ENCODE peak calls at places on chromosomes 11 and 22, in seven cellular contexts. One of them, this sample, is unnamed. For H3K4me1, the result is how much of the 10 kb centered on the place peaks cover.

GRCh38 chr11:130114281-130114680 is 44.6 kb downstream of the APLP2 start:
- DNase-seq in esophagus muscularis mucosa: no peak
- DNase-seq in Caco-2: no peak
- DNase-seq in GM23338: no peak
- DNase-seq in upper lobe of right lung: no peak
- DNase-seq in mammary epithelial cell: no peak
- DNase-seq in stomach: no peak
- DNase-seq in this sample: no peak

GRCh38 chr11:69873166-69874077 is 54.2 kb upstream of the FGF3 start:
- DNase-seq in esophagus muscularis mucosa: no peak
- DNase-seq in mammary epithelial cell: no peak
- DNase-seq in upper lobe of right lung: peak
- DNase-seq in GM23338: no peak
- DNase-seq in Caco-2: peak
- DNase-seq in stomach: peak
- DNase-seq in this sample: no peak

GRCh38 chr11:128868851-128869671 is 2.0 kb upstream of the KCNJ1 start:
- DNase-seq in stomach: no peak
- DNase-seq in upper lobe of right lung: no peak
- DNase-seq in Caco-2: no peak
- DNase-seq in GM23338: no peak
- DNase-seq in esophagus muscularis mucosa: no peak
- DNase-seq in mammary epithelial cell: no peak
- DNase-seq in this sample: no peak

GRCh38 chr22:18954333-18954732 is 18.2 kb upstream of the PRODH start:
- DNase-seq in upper lobe of right lung: peak
- DNase-seq in esophagus muscularis mucosa: no peak
- DNase-seq in Caco-2: peak
- DNase-seq in stomach: peak
- DNase-seq in mammary epithelial cell: peak
- DNase-seq in GM23338: peak
- DNase-seq in this sample: peak

GRCh38 chr11:20253796-20254195 is 93.5 kb upstream of the DBX1 start:
- DNase-seq in stomach: no peak
- DNase-seq in Caco-2: no peak
- DNase-seq in GM23338: no peak
- DNase-seq in esophagus muscularis mucosa: no peak
- DNase-seq in mammary epithelial cell: no peak
- DNase-seq in upper lobe of right lung: no peak
- DNase-seq in this sample: no peak

GRCh38 chr11:74520316-74520715 is 26.8 kb upstream of the LIPT2 start:
- DNase-seq in upper lobe of right lung: no peak
- DNase-seq in GM23338: no peak
- DNase-seq in Caco-2: no peak
- DNase-seq in stomach: no peak
- DNase-seq in mammary epithelial cell: no peak
- DNase-seq in esophagus muscularis mucosa: no peak
- DNase-seq in this sample: no peak

GRCh38 chr11:68931911-68932310 is 28.2 kb downstream of the IGHMBP2 start:
- DNase-seq in mammary epithelial cell: no peak
- DNase-seq in esophagus muscularis mucosa: no peak
- DNase-seq in GM23338: no peak
- DNase-seq in stomach: no peak
- DNase-seq in upper lobe of right lung: no peak
- DNase-seq in Caco-2: no peak
- DNase-seq in this sample: no peak

GRCh38 chr11:12989428-12990242 is 19.5 kb upstream of the RASSF10 start:
- DNase-seq in mammary epithelial cell: peak
- DNase-seq in esophagus muscularis mucosa: no peak
- DNase-seq in upper lobe of right lung: no peak
- DNase-seq in Caco-2: no peak
- DNase-seq in stomach: no peak
- DNase-seq in GM23338: no peak
- DNase-seq in this sample: no peak

GRCh38 chr11:94295534-94295933 is 8.8 kb upstream of the IZUMO1R start:
- DNase-seq in stomach: no peak
- DNase-seq in upper lobe of right lung: no peak
- DNase-seq in esophagus muscularis mucosa: no peak
- DNase-seq in GM23338: no peak
- DNase-seq in mammary epithelial cell: peak
- DNase-seq in Caco-2: no peak
- DNase-seq in this sample: no peak

GRCh38 chr11:92480519-92480918 is 255.9 kb downstream of the FAT3 start:
- DNase-seq in mammary epithelial cell: no peak
- DNase-seq in upper lobe of right lung: no peak
- DNase-seq in Caco-2: no peak
- DNase-seq in esophagus muscularis mucosa: no peak
- DNase-seq in stomach: no peak
- DNase-seq in GM23338: no peak
- DNase-seq in this sample: no peak

GRCh38 chr22:46031965-46032851 is 55.2 kb upstream of the WNT7B start:
- DNase-seq in GM23338: no peak
- DNase-seq in mammary epithelial cell: no peak
- DNase-seq in Caco-2: peak
- DNase-seq in stomach: no peak
- DNase-seq in esophagus muscularis mucosa: no peak
- DNase-seq in upper lobe of right lung: peak
- DNase-seq in this sample: peak

GRCh38 chr11:125128450-125128849 is 17.0 kb upstream of the TMEM218 start:
- DNase-seq in mammary epithelial cell: peak
- DNase-seq in Caco-2: no peak
- DNase-seq in stomach: no peak
- DNase-seq in upper lobe of right lung: no peak
- DNase-seq in esophagus muscularis mucosa: no peak
- DNase-seq in GM23338: no peak
- DNase-seq in this sample: no peak

GRCh38 chr11:57214494-57214893 is 22.6 kb downstream of the APLNR start:
- DNase-seq in Caco-2: no peak
- DNase-seq in mammary epithelial cell: peak
- DNase-seq in esophagus muscularis mucosa: no peak
- DNase-seq in GM23338: no peak
- DNase-seq in upper lobe of right lung: no peak
- DNase-seq in stomach: no peak
- DNase-seq in this sample: no peak

GRCh38 chr11:62921201-62921572 is at the start of gene CHRM1:
- DNase-seq in mammary epithelial cell: no peak
- DNase-seq in GM23338: no peak
- DNase-seq in esophagus muscularis mucosa: no peak
- DNase-seq in Caco-2: no peak
- DNase-seq in upper lobe of right lung: no peak
- DNase-seq in stomach: peak
- DNase-seq in this sample: no peak

GRCh38 chr11:125446279-125446678 is 49.8 kb downstream of the FEZ1 start:
- DNase-seq in Caco-2: peak
- DNase-seq in upper lobe of right lung: no peak
- DNase-seq in stomach: no peak
- DNase-seq in GM23338: no peak
- DNase-seq in mammary epithelial cell: no peak
- DNase-seq in esophagus muscularis mucosa: no peak
- DNase-seq in this sample: no peak

GRCh38 chr22:24319451-24319850 is 48.8 kb downstream of the SPECC1L start:
- DNase-seq in upper lobe of right lung: no peak
- DNase-seq in stomach: no peak
- DNase-seq in mammary epithelial cell: no peak
- DNase-seq in GM23338: no peak
- DNase-seq in Caco-2: no peak
- DNase-seq in esophagus muscularis mucosa: no peak
- DNase-seq in this sample: no peak

GRCh38 chr11:1546536-1547466 is 25.3 kb downstream of the DUSP8 start:
- DNase-seq in mammary epithelial cell: peak
- DNase-seq in esophagus muscularis mucosa: no peak
- DNase-seq in GM23338: peak
- DNase-seq in upper lobe of right lung: peak
- DNase-seq in Caco-2: no peak
- DNase-seq in stomach: peak
- DNase-seq in this sample: no peak

GRCh38 chr11:121958978-121959340 is 157.1 kb downstream of the BLID start:
- DNase-seq in stomach: no peak
- DNase-seq in upper lobe of right lung: no peak
- DNase-seq in GM23338: no peak
- DNase-seq in Caco-2: no peak
- DNase-seq in mammary epithelial cell: peak
- DNase-seq in esophagus muscularis mucosa: no peak
- DNase-seq in this sample: no peak

GRCh38 chr22:24474221-24474620 is 20.9 kb upstream of the UPB1 start:
- DNase-seq in Caco-2: no peak
- DNase-seq in esophagus muscularis mucosa: no peak
- DNase-seq in stomach: no peak
- DNase-seq in mammary epithelial cell: peak
- DNase-seq in GM23338: no peak
- DNase-seq in upper lobe of right lung: no peak
- DNase-seq in this sample: no peak

GRCh38 chr11:45384016-45384415 is 97.9 kb upstream of the SYT13 start:
- DNase-seq in upper lobe of right lung: peak
- DNase-seq in Caco-2: no peak
- DNase-seq in esophagus muscularis mucosa: no peak
- DNase-seq in stomach: no peak
- DNase-seq in GM23338: no peak
- DNase-seq in mammary epithelial cell: no peak
- DNase-seq in this sample: no peak

DNA sequence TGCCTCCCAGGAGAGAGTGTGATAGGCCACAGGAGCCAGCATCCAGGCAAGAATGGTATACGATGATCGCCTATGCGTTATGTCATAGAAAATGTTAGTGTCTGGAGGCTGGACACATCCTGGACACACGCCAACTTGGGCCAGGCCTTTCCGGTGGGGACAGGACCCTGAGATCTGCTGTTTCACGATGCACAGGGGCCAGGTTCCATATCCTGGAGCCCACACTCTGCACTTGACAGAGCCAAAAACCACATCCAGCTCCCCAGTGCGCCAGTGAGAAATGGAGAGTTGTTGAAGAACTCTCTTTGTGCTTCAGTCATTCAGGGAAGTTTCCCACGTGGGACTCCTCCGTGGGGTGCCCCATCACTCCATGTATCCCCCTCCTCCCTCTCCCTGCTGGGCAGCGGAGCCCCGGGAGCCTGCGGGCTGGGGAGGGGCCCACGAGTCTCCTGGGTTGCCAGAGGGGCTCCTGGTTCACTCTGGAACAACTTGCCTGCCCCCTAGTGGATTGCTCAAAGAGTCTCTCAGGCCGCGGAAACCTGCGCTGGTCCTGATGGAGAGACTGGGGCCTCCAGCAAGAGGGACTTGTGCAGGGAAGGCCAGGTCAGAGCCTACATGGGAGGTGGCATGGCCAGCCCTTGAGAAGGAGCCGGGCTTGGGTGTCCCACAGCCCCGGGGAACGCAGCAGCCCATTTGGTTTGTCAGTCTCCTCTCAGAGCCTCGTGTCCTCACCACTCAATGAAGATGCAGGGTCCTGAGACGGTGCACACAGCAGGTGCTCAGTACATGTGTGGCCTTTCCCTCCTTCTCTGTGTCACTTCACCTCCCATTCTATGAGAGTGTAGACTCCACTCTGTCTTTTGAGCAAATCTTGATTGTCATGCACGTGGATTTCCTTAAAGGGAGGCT is 10.2 kb upstream of the LRRC32 start:
- DNase-seq in Caco-2: peak
- DNase-seq in GM23338: peak
- DNase-seq in upper lobe of right lung: no peak
- DNase-seq in mammary epithelial cell: peak
- DNase-seq in esophagus muscularis mucosa: no peak
- DNase-seq in stomach: peak
- DNase-seq in this sample: peak
- H3K4me1 ChIP-seq in Caco-2: under half
- H3K4me1 ChIP-seq in GM23338: under half
- H3K4me1 ChIP-seq in upper lobe of right lung: under half
- H3K4me1 ChIP-seq in mammary epithelial cell: under half
- H3K4me1 ChIP-seq in esophagus muscularis mucosa: under half
- H3K4me1 ChIP-seq in stomach: under half
- H3K4me1 ChIP-seq in this sample: under half

GRCh38 chr11:79021601-79022000 is 419.2 kb downstream of the TENM4 start:
- DNase-seq in Caco-2: no peak
- DNase-seq in GM23338: no peak
- DNase-seq in stomach: no peak
- DNase-seq in esophagus muscularis mucosa: no peak
- DNase-seq in mammary epithelial cell: no peak
- DNase-seq in upper lobe of right lung: no peak
- DNase-seq in this sample: no peak

GRCh38 chr11:79018371-79018849 is 422.4 kb downstream of the TENM4 start:
- DNase-seq in mammary epithelial cell: no peak
- DNase-seq in GM23338: no peak
- DNase-seq in stomach: no peak
- DNase-seq in upper lobe of right lung: no peak
- DNase-seq in Caco-2: no peak
- DNase-seq in esophagus muscularis mucosa: no peak
- DNase-seq in this sample: no peak

GRCh38 chr11:79019981-79020380 is 420.8 kb downstream of the TENM4 start:
- DNase-seq in upper lobe of right lung: no peak
- DNase-seq in mammary epithelial cell: no peak
- DNase-seq in GM23338: no peak
- DNase-seq in stomach: no peak
- DNase-seq in esophagus muscularis mucosa: no peak
- DNase-seq in Caco-2: no peak
- DNase-seq in this sample: no peak

GRCh38 chr11:79013509-79013908 is 427.3 kb downstream of the TENM4 start:
- DNase-seq in GM23338: no peak
- DNase-seq in esophagus muscularis mucosa: no peak
- DNase-seq in mammary epithelial cell: no peak
- DNase-seq in stomach: no peak
- DNase-seq in upper lobe of right lung: no peak
- DNase-seq in Caco-2: no peak
- DNase-seq in this sample: no peak

DNA sequence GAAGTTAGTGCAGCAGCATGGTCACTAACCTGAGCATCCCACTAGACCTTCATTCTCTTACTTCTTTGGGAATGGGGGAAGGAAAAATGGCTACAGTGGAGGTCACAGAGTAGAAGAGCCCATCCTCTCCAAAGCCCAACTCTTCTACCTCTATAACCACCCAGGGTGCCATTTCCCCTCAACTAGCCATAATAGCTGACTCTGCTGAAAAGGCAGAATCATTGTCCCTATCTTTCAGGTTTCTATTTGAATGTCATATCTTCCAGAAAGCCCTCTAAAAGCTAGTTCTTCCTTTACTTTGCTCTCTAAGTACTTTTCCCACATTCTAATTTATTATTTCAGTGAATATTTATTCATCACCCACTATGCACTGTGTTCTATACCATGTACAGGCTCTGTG is 421.6 kb downstream of the TENM4 start:
- DNase-seq in upper lobe of right lung: no peak
- DNase-seq in GM23338: no peak
- DNase-seq in Caco-2: no peak
- DNase-seq in mammary epithelial cell: no peak
- DNase-seq in stomach: no peak
- DNase-seq in esophagus muscularis mucosa: no peak
- DNase-seq in this sample: no peak
- H3K4me3 ChIP-seq in upper lobe of right lung: no peak
- H3K4me3 ChIP-seq in GM23338: no peak
- H3K4me3 ChIP-seq in Caco-2: no peak
- H3K4me3 ChIP-seq in mammary epithelial cell: no peak
- H3K4me3 ChIP-seq in stomach: no peak
- H3K4me3 ChIP-seq in esophagus muscularis mucosa: no peak
- H3K4me3 ChIP-seq in this sample: no peak

GRCh38 chr11:111086058-111086457 is 159.5 kb upstream of the POU2AF2 start:
- DNase-seq in mammary epithelial cell: no peak
- DNase-seq in upper lobe of right lung: no peak
- DNase-seq in Caco-2: no peak
- DNase-seq in esophagus muscularis mucosa: no peak
- DNase-seq in stomach: no peak
- DNase-seq in GM23338: peak
- DNase-seq in this sample: no peak
- TF ChIP-seq CTCF in mammary epithelial cell: no peak
- TF ChIP-seq CTCF in upper lobe of right lung: no peak
- TF ChIP-seq CTCF in Caco-2: no peak
- TF ChIP-seq CTCF in esophagus muscularis mucosa: no peak
- TF ChIP-seq CTCF in stomach: no peak
- TF ChIP-seq CTCF in GM23338: no peak
- TF ChIP-seq CTCF in this sample: no peak

GRCh38 chr11:35584321-35584720 is 33.9 kb upstream of the FJX1 start:
- DNase-seq in Caco-2: no peak
- DNase-seq in esophagus muscularis mucosa: no peak
- DNase-seq in stomach: no peak
- DNase-seq in GM23338: no peak
- DNase-seq in upper lobe of right lung: no peak
- DNase-seq in mammary epithelial cell: peak
- DNase-seq in this sample: no peak
- H3K4me1 ChIP-seq in Caco-2: under half
- H3K4me1 ChIP-seq in esophagus muscularis mucosa: under half
- H3K4me1 ChIP-seq in stomach: under half
- H3K4me1 ChIP-seq in GM23338: under half
- H3K4me1 ChIP-seq in upper lobe of right lung: under half
- H3K4me1 ChIP-seq in mammary epithelial cell: half or more
- H3K4me1 ChIP-seq in this sample: under half